ENCODE peak calls at places on chromosomes 12 and 14, in five cellular contexts. One of them, this sample, is unnamed.

GRCh38 chr12:1553987-1554982 is 40.1 kb downstream of the FBXL14 start:
- DNase-seq in fibroblast of lung: no peak
- DNase-seq in AG04449: no peak
- DNase-seq in fibroblast of pulmonary artery: no peak
- DNase-seq in BE2C: no peak
- DNase-seq in this sample: no peak

GRCh38 chr12:104603545-104603973 is 146.8 kb downstream of the CHST11 start:
- DNase-seq in BE2C: no peak
- DNase-seq in fibroblast of pulmonary artery: no peak
- DNase-seq in AG04449: no peak
- DNase-seq in fibroblast of lung: peak
- DNase-seq in this sample: no peak

GRCh38 chr14:68669101-68669500 is 123.8 kb downstream of the ZFP36L1 start:
- DNase-seq in fibroblast of pulmonary artery: no peak
- DNase-seq in AG04449: no peak
- DNase-seq in fibroblast of lung: no peak
- DNase-seq in BE2C: no peak
- DNase-seq in this sample: no peak

GRCh38 chr14:59769586-59769985 is 101.0 kb downstream of the RTN1 start:
- DNase-seq in fibroblast of lung: no peak
- DNase-seq in fibroblast of pulmonary artery: no peak
- DNase-seq in BE2C: no peak
- DNase-seq in AG04449: no peak
- DNase-seq in this sample: no peak

GRCh38 chr12:662541-663292 is 528 bp downstream of the NINJ2 start:
- DNase-seq in BE2C: no peak
- DNase-seq in AG04449: no peak
- DNase-seq in fibroblast of pulmonary artery: peak
- DNase-seq in fibroblast of lung: no peak
- DNase-seq in this sample: no peak

GRCh38 chr14:20614038-20614840 is 23.1 kb upstream of the RNASE12 start:
- DNase-seq in AG04449: no peak
- DNase-seq in fibroblast of lung: no peak
- DNase-seq in BE2C: no peak
- DNase-seq in fibroblast of pulmonary artery: peak
- DNase-seq in this sample: no peak

GRCh38 chr14:55458800-55459577 is 18.6 kb upstream of the TBPL2 start:
- DNase-seq in BE2C: no peak
- DNase-seq in fibroblast of lung: peak
- DNase-seq in fibroblast of pulmonary artery: peak
- DNase-seq in AG04449: no peak
- DNase-seq in this sample: no peak

GRCh38 chr14:66380143-66380542 is 106.0 kb upstream of the CCDC196 start:
- DNase-seq in BE2C: no peak
- DNase-seq in AG04449: no peak
- DNase-seq in fibroblast of pulmonary artery: peak
- DNase-seq in fibroblast of lung: no peak
- DNase-seq in this sample: no peak

GRCh38 chr14:96861568-96862310 is 64.6 kb downstream of the VRK1 start:
- DNase-seq in BE2C: no peak
- DNase-seq in fibroblast of lung: no peak
- DNase-seq in fibroblast of pulmonary artery: no peak
- DNase-seq in AG04449: no peak
- DNase-seq in this sample: no peak

GRCh38 chr14:20555845-20556244 is 5.0 kb downstream of the RNASE9 start:
- DNase-seq in fibroblast of pulmonary artery: no peak
- DNase-seq in BE2C: no peak
- DNase-seq in AG04449: no peak
- DNase-seq in fibroblast of lung: no peak
- DNase-seq in this sample: no peak

GRCh38 chr14:101705733-101706508 is 55.6 kb upstream of the PPP2R5C start:
- DNase-seq in AG04449: no peak
- DNase-seq in fibroblast of lung: peak
- DNase-seq in fibroblast of pulmonary artery: peak
- DNase-seq in BE2C: no peak
- DNase-seq in this sample: no peak

GRCh38 chr12:121637231-121637914 is 11.0 kb downstream of the ORAI1 start:
- DNase-seq in fibroblast of pulmonary artery: no peak
- DNase-seq in AG04449: no peak
- DNase-seq in fibroblast of lung: no peak
- DNase-seq in BE2C: no peak
- DNase-seq in this sample: peak

GRCh38 chr14:67776653-67777322 is 39.6 kb downstream of the ZFYVE26 start:
- DNase-seq in fibroblast of pulmonary artery: no peak
- DNase-seq in fibroblast of lung: no peak
- DNase-seq in AG04449: no peak
- DNase-seq in BE2C: no peak
- DNase-seq in this sample: no peak

GRCh38 chr12:98253207-98253606 is 262.2 kb upstream of the TMPO start:
- DNase-seq in fibroblast of pulmonary artery: no peak
- DNase-seq in BE2C: no peak
- DNase-seq in fibroblast of lung: no peak
- DNase-seq in AG04449: no peak
- DNase-seq in this sample: no peak

GRCh38 chr12:26043139-26044006 is 81.5 kb downstream of the BHLHE41 start:
- DNase-seq in fibroblast of lung: peak
- DNase-seq in fibroblast of pulmonary artery: no peak
- DNase-seq in BE2C: no peak
- DNase-seq in AG04449: no peak
- DNase-seq in this sample: no peak

GRCh38 chr12:49868952-49869815 is 26.3 kb upstream of the BCDIN3D start:
- DNase-seq in AG04449: peak
- DNase-seq in BE2C: peak
- DNase-seq in fibroblast of pulmonary artery: peak
- DNase-seq in fibroblast of lung: peak
- DNase-seq in this sample: no peak

GRCh38 chr12:39048395-39048794 is 143.0 kb upstream of the CPNE8 start:
- DNase-seq in fibroblast of lung: no peak
- DNase-seq in fibroblast of pulmonary artery: no peak
- DNase-seq in BE2C: peak
- DNase-seq in AG04449: no peak
- DNase-seq in this sample: no peak

GRCh38 chr14:69354383-69355154 is 43.5 kb downstream of the ERH start:
- DNase-seq in AG04449: no peak
- DNase-seq in fibroblast of pulmonary artery: no peak
- DNase-seq in BE2C: no peak
- DNase-seq in fibroblast of lung: no peak
- DNase-seq in this sample: no peak

GRCh38 chr14:69366761-69367160 is 31.3 kb downstream of the ERH start:
- DNase-seq in AG04449: no peak
- DNase-seq in fibroblast of pulmonary artery: no peak
- DNase-seq in fibroblast of lung: no peak
- DNase-seq in BE2C: no peak
- DNase-seq in this sample: no peak

GRCh38 chr12:118187746-118188390 is 51.9 kb downstream of the PEBP1 start:
- DNase-seq in fibroblast of pulmonary artery: peak
- DNase-seq in BE2C: no peak
- DNase-seq in fibroblast of lung: peak
- DNase-seq in AG04449: no peak
- DNase-seq in this sample: no peak

GRCh38 chr12:5027436-5027835 is 16.2 kb upstream of the KCNA5 start:
- DNase-seq in BE2C: no peak
- DNase-seq in AG04449: no peak
- DNase-seq in fibroblast of lung: no peak
- DNase-seq in fibroblast of pulmonary artery: no peak
- DNase-seq in this sample: no peak

GRCh38 chr12:31029466-31029865 is 44.2 kb upstream of the DDX11 start:
- DNase-seq in fibroblast of pulmonary artery: no peak
- DNase-seq in BE2C: no peak
- DNase-seq in AG04449: no peak
- DNase-seq in fibroblast of lung: no peak
- DNase-seq in this sample: no peak

GRCh38 chr14:24879661-24880381 is 170.1 kb downstream of the STXBP6 start:
- DNase-seq in AG04449: no peak
- DNase-seq in BE2C: no peak
- DNase-seq in fibroblast of lung: no peak
- DNase-seq in fibroblast of pulmonary artery: peak
- DNase-seq in this sample: no peak

GRCh38 chr14:83491091-83491490 is 1957.4 kb upstream of the SEL1L start:
- DNase-seq in fibroblast of lung: no peak
- DNase-seq in BE2C: no peak
- DNase-seq in fibroblast of pulmonary artery: no peak
- DNase-seq in AG04449: no peak
- DNase-seq in this sample: no peak

GRCh38 chr14:81402123-81402495 is 2.0 kb upstream of the STON2 start:
- DNase-seq in fibroblast of pulmonary artery: peak
- DNase-seq in fibroblast of lung: peak
- DNase-seq in BE2C: no peak
- DNase-seq in AG04449: no peak
- DNase-seq in this sample: no peak

GRCh38 chr12:130161261-130162231 is 718 bp upstream of the FZD10 start:
- DNase-seq in fibroblast of lung: peak
- DNase-seq in fibroblast of pulmonary artery: no peak
- DNase-seq in BE2C: no peak
- DNase-seq in AG04449: no peak
- DNase-seq in this sample: no peak

GRCh38 chr12:4141344-4142270 is 132.0 kb upstream of the CCND2 start:
- DNase-seq in BE2C: no peak
- DNase-seq in AG04449: no peak
- DNase-seq in fibroblast of lung: no peak
- DNase-seq in fibroblast of pulmonary artery: no peak
- DNase-seq in this sample: no peak

GRCh38 chr12:115096673-115097349 is 412.8 kb upstream of the TBX3 start:
- DNase-seq in fibroblast of pulmonary artery: peak
- DNase-seq in fibroblast of lung: peak
- DNase-seq in BE2C: no peak
- DNase-seq in AG04449: no peak
- DNase-seq in this sample: no peak

GRCh38 chr12:5489760-5490432 is 58.0 kb downstream of the NTF3 start:
- DNase-seq in BE2C: no peak
- DNase-seq in fibroblast of pulmonary artery: no peak
- DNase-seq in fibroblast of lung: no peak
- DNase-seq in AG04449: no peak
- DNase-seq in this sample: no peak

GRCh38 chr12:5796171-5797091 is 148.6 kb downstream of the ANO2 start:
- DNase-seq in fibroblast of pulmonary artery: peak
- DNase-seq in BE2C: peak
- DNase-seq in fibroblast of lung: no peak
- DNase-seq in AG04449: no peak
- DNase-seq in this sample: peak

GRCh38 chr12:54075974-54076373 is 22.3 kb downstream of the HOXC4 start:
- DNase-seq in BE2C: no peak
- DNase-seq in fibroblast of pulmonary artery: no peak
- DNase-seq in AG04449: no peak
- DNase-seq in fibroblast of lung: no peak
- DNase-seq in this sample: no peak

GRCh38 chr14:106694638-106695393 is 1168.4 kb downstream of the TMEM121 start:
- DNase-seq in BE2C: peak
- DNase-seq in fibroblast of pulmonary artery: no peak
- DNase-seq in fibroblast of lung: no peak
- DNase-seq in AG04449: no peak
- DNase-seq in this sample: no peak

GRCh38 chr14:65278589-65278988 is 133.9 kb upstream of the FUT8 start:
- DNase-seq in fibroblast of lung: no peak
- DNase-seq in fibroblast of pulmonary artery: no peak
- DNase-seq in BE2C: no peak
- DNase-seq in AG04449: no peak
- DNase-seq in this sample: no peak

GRCh38 chr14:65277580-65278270 is 134.8 kb upstream of the FUT8 start:
- DNase-seq in AG04449: no peak
- DNase-seq in fibroblast of lung: no peak
- DNase-seq in fibroblast of pulmonary artery: no peak
- DNase-seq in BE2C: no peak
- DNase-seq in this sample: no peak

GRCh38 chr14:65280653-65281052 is 131.9 kb upstream of the FUT8 start:
- DNase-seq in AG04449: no peak
- DNase-seq in BE2C: no peak
- DNase-seq in fibroblast of lung: no peak
- DNase-seq in fibroblast of pulmonary artery: no peak
- DNase-seq in this sample: no peak

GRCh38 chr14:65279958-65280357 is 132.6 kb upstream of the FUT8 start:
- DNase-seq in fibroblast of pulmonary artery: no peak
- DNase-seq in fibroblast of lung: no peak
- DNase-seq in AG04449: no peak
- DNase-seq in BE2C: no peak
- DNase-seq in this sample: no peak

GRCh38 chr14:65279510-65279909 is 133.0 kb upstream of the FUT8 start:
- DNase-seq in fibroblast of pulmonary artery: no peak
- DNase-seq in AG04449: no peak
- DNase-seq in fibroblast of lung: no peak
- DNase-seq in BE2C: no peak
- DNase-seq in this sample: no peak
- H3K4me3 ChIP-seq in fibroblast of pulmonary artery: no peak
- H3K4me3 ChIP-seq in AG04449: no peak
- H3K4me3 ChIP-seq in fibroblast of lung: no peak
- H3K4me3 ChIP-seq in BE2C: no peak
- H3K4me3 ChIP-seq in this sample: no peak

GRCh38 chr12:117060236-117060926 is 38.8 kb downstream of the TESC start:
- DNase-seq in BE2C: peak
- DNase-seq in AG04449: no peak
- DNase-seq in fibroblast of lung: no peak
- DNase-seq in fibroblast of pulmonary artery: no peak
- DNase-seq in this sample: no peak

GRCh38 chr12:117059156-117059555 is 40.1 kb downstream of the TESC start:
- DNase-seq in AG04449: no peak
- DNase-seq in fibroblast of pulmonary artery: no peak
- DNase-seq in fibroblast of lung: no peak
- DNase-seq in BE2C: no peak
- DNase-seq in this sample: no peak

GRCh38 chr12:117058442-117059072 is 40.7 kb downstream of the TESC start:
- DNase-seq in fibroblast of lung: no peak
- DNase-seq in fibroblast of pulmonary artery: no peak
- DNase-seq in AG04449: no peak
- DNase-seq in BE2C: no peak
- DNase-seq in this sample: no peak

GRCh38 chr12:117061555-117062079 is 37.6 kb downstream of the TESC start:
- DNase-seq in BE2C: no peak
- DNase-seq in AG04449: no peak
- DNase-seq in fibroblast of lung: no peak
- DNase-seq in fibroblast of pulmonary artery: no peak
- DNase-seq in this sample: no peak

GRCh38 chr12:117060927-117061300 is 38.3 kb downstream of the TESC start:
- DNase-seq in BE2C: no peak
- DNase-seq in fibroblast of pulmonary artery: no peak
- DNase-seq in fibroblast of lung: no peak
- DNase-seq in AG04449: no peak
- DNase-seq in this sample: no peak
- H3K4me3 ChIP-seq in BE2C: no peak
- H3K4me3 ChIP-seq in fibroblast of pulmonary artery: no peak
- H3K4me3 ChIP-seq in fibroblast of lung: no peak
- H3K4me3 ChIP-seq in AG04449: no peak
- H3K4me3 ChIP-seq in this sample: no peak

GRCh38 chr14:22508662-22509035 is 80.4 kb downstream of the DAD1 start:
- DNase-seq in AG04449: no peak
- DNase-seq in BE2C: no peak
- DNase-seq in fibroblast of lung: no peak
- DNase-seq in fibroblast of pulmonary artery: no peak
- DNase-seq in this sample: no peak
- H3K4me3 ChIP-seq in AG04449: no peak
- H3K4me3 ChIP-seq in BE2C: no peak
- H3K4me3 ChIP-seq in fibroblast of lung: no peak
- H3K4me3 ChIP-seq in fibroblast of pulmonary artery: no peak
- H3K4me3 ChIP-seq in this sample: no peak

GRCh38 chr12:51821423-51822260 is 26.9 kb downstream of the FIGNL2 start:
- DNase-seq in AG04449: no peak
- DNase-seq in BE2C: no peak
- DNase-seq in fibroblast of pulmonary artery: no peak
- DNase-seq in fibroblast of lung: no peak
- DNase-seq in this sample: no peak
- H3K4me3 ChIP-seq in AG04449: peak
- H3K4me3 ChIP-seq in BE2C: peak
- H3K4me3 ChIP-seq in fibroblast of pulmonary artery: peak
- H3K4me3 ChIP-seq in fibroblast of lung: peak
- H3K4me3 ChIP-seq in this sample: peak

This sample was measured in Jurkat, Clone E6-1.